ENCODE peak calls at places on chromosomes 3 and 15, in eight cellular contexts. C is GM12878; K is uterus; J is HCT116; M is right cardiac atrium; T is foreskin keratinocyte; N is CD8-positive, alpha-beta memory T cell; L is gastrocnemius medialis. P is an unnamed sample.

GRCh38 chr3:119322021-119322522 is 27.9 kb downstream of the ARHGAP31 start:
- DNase-seq in K (no peak), J (no peak), C (no peak), L (no peak), T (peak; percentile 55), M (no peak), N (no peak), P (no peak)

GRCh38 chr15:65653781-65654521 is 32.2 kb downstream of the SLC24A1 start:
- DNase-seq in M (no peak), J (no peak), C (no peak), T (no peak), N (no peak), L (no peak), K (no peak), P (no peak)

GRCh38 chr3:46914849-46915248 is 37.3 kb downstream of the PTH1R start:
- DNase-seq in L (no peak), M (no peak), J (no peak), T (no peak), N (no peak), C (no peak), K (peak; percentile 2), P (no peak)

GRCh38 chr3:177538743-177539730 is 341.8 kb upstream of the TBL1XR1 start:
- DNase-seq in M (no peak), C (peak; percentile 26), K (no peak), L (no peak), J (no peak), T (no peak), N (peak; percentile 39), P (no peak)

GRCh38 chr15:48507416-48508065 is 138.0 kb downstream of the FBN1 start:
- DNase-seq in J (peak; percentile 47), C (peak; percentile 8), L (no peak), N (no peak), T (peak; percentile 41), K (no peak), M (no peak), P (no peak)

GRCh38 chr3:183227586-183227985 is 25.5 kb upstream of the B3GNT5 start:
- DNase-seq in K (no peak), N (no peak), T (no peak), C (no peak), L (no peak), J (no peak), M (no peak), P (no peak)

GRCh38 chr15:58469432-58470353 is 37.9 kb downstream of the LIPC start:
- DNase-seq in K (no peak), C (no peak), M (peak; percentile 71), T (peak; percentile 99), N (no peak), L (no peak), J (peak; percentile 69), P (no peak)

GRCh38 chr3:143418391-143418790 is 298.8 kb downstream of the CHST2 start:
- DNase-seq in T (no peak), C (no peak), K (no peak), M (no peak), J (no peak), L (no peak), N (no peak), P (no peak)

GRCh38 chr3:95588473-95588872 is 1225.9 kb upstream of the EPHA6 start:
- DNase-seq in J (no peak), N (no peak), L (no peak), T (no peak), K (no peak), M (no peak), C (no peak), P (no peak)

GRCh38 chr3:104763007-104763406 is 603.7 kb upstream of the ALCAM start:
- DNase-seq in T (peak; percentile 58), K (no peak), N (no peak), M (no peak), L (no peak), C (no peak), J (no peak), P (no peak)

GRCh38 chr15:31262901-31263671 is 63.5 kb upstream of the KLF13 start:
- DNase-seq in M (no peak), J (no peak), T (peak; percentile 70), C (peak; percentile 84), N (no peak), L (peak; percentile 59), K (no peak), P (no peak)

GRCh38 chr15:26630857-26631256 is 142.0 kb downstream of the GABRB3 start:
- DNase-seq in T (no peak), J (no peak), C (no peak), L (no peak), M (no peak), N (no peak), K (no peak), P (no peak)

GRCh38 chr15:94231728-94232086 is 346 bp downstream of the MCTP2 start:
- DNase-seq in T (peak; percentile 52), N (no peak), K (no peak), J (no peak), M (peak; percentile 35), L (no peak), C (no peak), P (no peak)

GRCh38 chr3:114219741-114220140 is 17.6 kb downstream of the ZNF80 start:
- DNase-seq in N (no peak), K (no peak), T (no peak), J (no peak), M (no peak), C (no peak), L (no peak), P (no peak)

GRCh38 chr3:157226173-157226847 is 66.4 kb upstream of the CCNL1 start:
- DNase-seq in L (no peak), J (no peak), M (no peak), N (no peak), T (no peak), K (no peak), C (no peak), P (no peak)

GRCh38 chr3:136512391-136512790 is 239.8 kb downstream of the STAG1 start:
- DNase-seq in L (no peak), K (no peak), J (no peak), T (no peak), C (no peak), M (no peak), N (no peak), P (no peak)

GRCh38 chr3:13338231-13338630 is 81.9 kb downstream of the NUP210 start:
- DNase-seq in T (peak; percentile 33), M (no peak), K (no peak), L (no peak), J (no peak), N (no peak), C (no peak), P (no peak)

GRCh38 chr3:161266731-161267150 is 45.6 kb downstream of the NMD3 start:
- DNase-seq in K (no peak), N (no peak), T (peak; percentile 80), C (no peak), L (no peak), M (no peak), J (no peak), P (no peak)

GRCh38 chr3:179760944-179761343 is 108.1 kb downstream of the USP13 start:
- DNase-seq in J (no peak), T (peak; percentile 46), N (no peak), M (no peak), L (peak; percentile 45), C (no peak), K (no peak), P (no peak)

GRCh38 chr3:40417845-40418543 is 31.0 kb downstream of the ENTPD3 start:
- DNase-seq in T (peak; percentile 98), M (no peak), L (no peak), N (no peak), C (no peak), K (no peak), J (no peak), P (no peak)

GRCh38 chr15:63870403-63871209 is 36.9 kb upstream of the HERC1 start:
- DNase-seq in N (no peak), K (no peak), J (no peak), C (no peak), L (peak; percentile 41), T (peak; percentile 69), M (peak; percentile 66), P (no peak)

GRCh38 chr15:81531141-81531592 is 157.2 kb upstream of the TMC3 start:
- DNase-seq in J (no peak), T (no peak), L (no peak), K (no peak), M (peak; percentile 64), C (no peak), N (no peak), P (no peak)
- H3K27ac ChIP-seq in J (no peak overlapping the region), T (no peak overlapping the region), L (no peak overlapping the region), K (no peak overlapping the region), M (no peak overlapping the region), C (no peak overlapping the region), N (no peak overlapping the region), P (no peak overlapping the region)

GRCh38 chr3:12193485-12194165 is 34.9 kb upstream of the TIMP4 start:
- DNase-seq in T (peak; percentile 97), M (no peak), L (peak; percentile 39), K (peak; percentile 45), C (peak; percentile 75), J (peak; percentile 90), N (no peak), P (no peak)

GRCh38 chr3:12192173-12192572 is 33.5 kb upstream of the TIMP4 start:
- DNase-seq in N (no peak), L (no peak), T (no peak), J (no peak), K (no peak), M (no peak), C (no peak), P (no peak)

GRCh38 chr3:12194209-12194608 is 35.5 kb upstream of the TIMP4 start:
- DNase-seq in M (no peak), J (peak; percentile 36), T (peak; percentile 79), L (no peak), C (peak; percentile 81), N (no peak), K (no peak), P (no peak)

GRCh38 chr3:12191559-12191958 is 32.8 kb upstream of the TIMP4 start:
- DNase-seq in J (no peak), C (no peak), M (no peak), N (no peak), K (no peak), T (no peak), L (no peak), P (no peak)

GRCh38 chr3:12192655-12193484 is 34.2 kb upstream of the TIMP4 start:
- DNase-seq in T (no peak), L (no peak), C (no peak), K (no peak), N (no peak), J (no peak), M (no peak), P (no peak)
- H3K27ac ChIP-seq in T (peak overlapping the region; percentile 41), L (no peak overlapping the region), C (peak overlapping the region; percentile 69), K (peak overlapping the region; percentile 55), N (no peak overlapping the region), J (peak overlapping the region; percentile 64), M (no peak overlapping the region), P (peak overlapping the region; percentile 79)

GRCh38 chr15:66843581-66843980 is 141.5 kb downstream of the SMAD6 start:
- DNase-seq in K (no peak), N (no peak), C (no peak), M (no peak), L (no peak), J (no peak), T (no peak), P (no peak)
- H3K27ac ChIP-seq in K (peak overlapping the region; percentile 96), N (no peak overlapping the region), C (no peak overlapping the region), M (peak overlapping the region; percentile 94), L (no peak overlapping the region), J (peak overlapping the region; percentile 65), T (no peak overlapping the region), P (peak overlapping the region; percentile 88)

DNA sequence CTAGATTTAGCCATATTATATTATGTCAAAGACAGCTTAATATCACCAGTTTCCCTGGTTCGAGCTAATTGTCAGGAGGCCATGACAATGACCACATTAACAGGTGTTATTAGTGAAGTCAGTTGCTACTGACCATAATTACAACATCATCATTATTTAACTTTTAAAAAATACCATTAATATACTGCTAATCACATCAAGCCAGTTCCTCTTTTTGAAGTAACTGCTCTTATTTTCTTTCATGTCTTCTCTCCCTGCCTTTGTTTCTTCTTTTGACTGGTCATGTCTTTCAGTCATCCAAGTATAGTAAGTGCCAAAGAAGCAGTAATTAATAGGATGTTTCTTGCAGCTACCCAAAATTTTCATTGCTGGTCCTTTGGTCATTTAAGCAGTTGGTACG is 61.6 kb downstream of the CMSS1 start:
- DNase-seq in T (no peak), N (no peak), J (no peak), C (no peak), K (no peak), L (no peak), M (no peak), P (no peak)
- H3K27ac ChIP-seq in T (no peak overlapping the region), N (no peak overlapping the region), J (no peak overlapping the region), C (no peak overlapping the region), K (peak overlapping the region; percentile 95), L (peak overlapping the region; percentile 83), M (no peak overlapping the region), P (no peak overlapping the region)

P was measured in esophagus squamous epithelium.